ENCODE peak calls at places on chromosomes 3 and 15, in four cellular contexts. K is stimulated activated CD4-positive, alpha-beta T cell treated with anti-CD3 and anti-CD28 coated beads, Interleukin-2, amount 100 ng/mL, for 4 hours; C is Calu3; L is cardiac fibroblast. M is an unnamed sample.

GRCh38 chr15:92510163-92510882 is 116.6 kb downstream of the ST8SIA2 start:
- DNase-seq in K (no peak), C (no peak), L (no peak), M (peak; percentile 59)

GRCh38 chr3:177713921-177714900 is 516.9 kb upstream of the TBL1XR1 start:
- DNase-seq in K (no peak), C (no peak), L (no peak), M (no peak)

GRCh38 chr3:37155782-37156181 is 18.6 kb downstream of the LRRFIP2 start:
- DNase-seq in K (no peak), C (no peak), L (no peak), M (no peak)

GRCh38 chr3:107124885-107125284 is 252.4 kb upstream of the CCDC54 start:
- DNase-seq in K (no peak), C (no peak), L (peak; percentile 63), M (no peak)

GRCh38 chr15:74955796-74956647 is 550 bp downstream of the RPP25 start:
- DNase-seq in K (peak; percentile 64), C (peak; percentile 83), L (peak; percentile 66), M (no peak)

GRCh38 chr15:65110676-65111292 is 4.2 kb downstream of the UBAP1L start:
- DNase-seq in K (no peak), C (no peak), L (peak; percentile 68), M (no peak)

GRCh38 chr15:87816016-87816415 is 440.5 kb downstream of the NTRK3 start:
- DNase-seq in K (no peak), C (no peak), L (peak; percentile 22), M (no peak)

GRCh38 chr3:20140881-20141280 is 45.1 kb downstream of the SGO1 start:
- DNase-seq in K (no peak), C (no peak), L (no peak), M (no peak)

GRCh38 chr3:33287672-33288282 is 10.5 kb downstream of the FBXL2 start:
- DNase-seq in K (no peak), C (no peak), L (no peak), M (no peak)

GRCh38 chr15:83062768-83063180 is 4.3 kb downstream of the BTBD1 start:
- DNase-seq in K (no peak), C (no peak), L (no peak), M (no peak)

GRCh38 chr15:92636950-92637481 is 18.6 kb downstream of the FAM174B start:
- DNase-seq in K (no peak), C (peak; percentile 62), L (no peak), M (peak; percentile 89)

GRCh38 chr3:184733181-184733580 is 21.3 kb upstream of the MAGEF1 start:
- DNase-seq in K (no peak), C (no peak), L (no peak), M (no peak)

GRCh38 chr3:184679056-184679502 is 32.8 kb downstream of the MAGEF1 start:
- DNase-seq in K (no peak), C (no peak), L (peak; percentile 6), M (no peak)

GRCh38 chr3:85384372-85384771 is 425.6 kb downstream of the CADM2 start:
- DNase-seq in K (no peak), C (no peak), L (no peak), M (no peak)

GRCh38 chr3:50571486-50571885 is 2.2 kb downstream of the HEMK1 start:
- DNase-seq in K (no peak), C (no peak), L (no peak), M (no peak)

GRCh38 chr15:90086868-90087268 is 15.4 kb downstream of the IDH2 start:
- DNase-seq in K (peak; percentile 30), C (peak; percentile 72), L (peak; percentile 63), M (peak; percentile 28)

GRCh38 chr3:134704556-134704955 is 53.7 kb upstream of the KY start:
- DNase-seq in K (no peak), C (no peak), L (no peak), M (no peak)

GRCh38 chr15:63396546-63396939 is 14.9 kb upstream of the CA12 start:
- DNase-seq in K (no peak), C (no peak), L (no peak), M (no peak)

GRCh38 chr15:90389513-90389912 is 1.5 kb downstream of the IQGAP1 start:
- DNase-seq in K (no peak), C (no peak), L (no peak), M (no peak)

GRCh38 chr3:42666577-42666998 is 13.1 kb downstream of the ZBTB47 start:
- DNase-seq in K (no peak), C (no peak), L (no peak), M (no peak)

GRCh38 chr3:149021830-149022229 is 30.5 kb downstream of the GYG1 start:
- DNase-seq in K (no peak), C (no peak), L (no peak), M (no peak)

GRCh38 chr15:30953731-30954378 is 37.6 kb downstream of the MTMR10 start:
- DNase-seq in K (no peak), C (no peak), L (peak; percentile 97), M (peak; percentile 85)

GRCh38 chr3:126129408-126129891 is 45.5 kb upstream of the SLC41A3 start:
- DNase-seq in K (no peak), C (peak; percentile 86), L (peak; percentile 50), M (no peak)

GRCh38 chr3:53821631-53822068 is 24.6 kb downstream of the CHDH start:
- DNase-seq in K (no peak), C (no peak), L (peak; percentile 3), M (no peak)

GRCh38 chr3:28328188-28329151 is 20.1 kb upstream of the ZCWPW2 start:
- DNase-seq in K (no peak), C (no peak), L (peak; percentile 58), M (peak; percentile 8)

GRCh38 chr3:48413611-48414010 is 16.3 kb downstream of the PLXNB1 start:
- DNase-seq in K (no peak), C (no peak), L (no peak), M (no peak)

GRCh38 chr15:81289910-81290309 is 34.0 kb downstream of the STARD5 start:
- DNase-seq in K (no peak), C (no peak), L (peak; percentile 4), M (no peak)

GRCh38 chr15:31344266-31344665 is 17.6 kb downstream of the KLF13 start:
- DNase-seq in K (no peak), C (no peak), L (no peak), M (no peak)

GRCh38 chr3:166190360-166190759 is 353.1 kb upstream of the BCHE start:
- DNase-seq in K (no peak), C (no peak), L (peak; percentile 10), M (peak; percentile 31)

GRCh38 chr15:41233367-41233771 is 2.3 kb downstream of the CHP1 start:
- DNase-seq in K (no peak), C (no peak), L (peak; percentile 82), M (no peak)

GRCh38 chr3:63993653-63994079 is 29.6 kb downstream of the PSMD6 start:
- DNase-seq in K (peak; percentile 23), C (peak; percentile 56), L (peak; percentile 84), M (peak; percentile 46)

GRCh38 chr3:96865605-96866004 is 51.2 kb downstream of the EPHA6 start:
- DNase-seq in K (no peak), C (no peak), L (no peak), M (peak; percentile 2)

GRCh38 chr15:31101262-31102048 is at the start of gene TRPM1:
- DNase-seq in K (no peak), C (no peak), L (no peak), M (no peak)

GRCh38 chr3:66938338-66938963 is 59.7 kb upstream of the KBTBD8 start:
- DNase-seq in K (peak; percentile 13), C (peak; percentile 40), L (peak; percentile 80), M (peak; percentile 17)

GRCh38 chr3:40930131-40930538 is 269.2 kb upstream of the CTNNB1 start:
- DNase-seq in K (no peak), C (no peak), L (peak; percentile 2), M (no peak)

GRCh38 chr3:38627956-38628355 is 21.5 kb downstream of the SCN5A start:
- DNase-seq in K (no peak), C (peak; percentile 30), L (peak; percentile 9), M (no peak)

M was measured in Caki2.